ENCODE peak calls at places on chromosomes 7 and 10, in seven cellular contexts. One of them, this sample, is unnamed.

GRCh38 chr10:44860811-44861751 is 50.1 kb upstream of the TMEM72 start:
- DNase-seq in HFFc6: peak
- DNase-seq in WTC11: no peak
- DNase-seq in GM12865: no peak
- DNase-seq in GM13976: no peak
- DNase-seq in transverse colon: no peak
- DNase-seq in mammary epithelial cell: no peak
- DNase-seq in this sample: no peak

GRCh38 chr10:124728071-124728829 is 15.9 kb downstream of the FAM53B start:
- DNase-seq in WTC11: no peak
- DNase-seq in mammary epithelial cell: no peak
- DNase-seq in GM13976: no peak
- DNase-seq in GM12865: peak
- DNase-seq in HFFc6: no peak
- DNase-seq in transverse colon: peak
- DNase-seq in this sample: no peak

GRCh38 chr7:31101544-31101943 is 49.4 kb downstream of the ADCYAP1R1 start:
- DNase-seq in transverse colon: no peak
- DNase-seq in GM13976: peak
- DNase-seq in mammary epithelial cell: no peak
- DNase-seq in HFFc6: no peak
- DNase-seq in GM12865: no peak
- DNase-seq in WTC11: no peak
- DNase-seq in this sample: no peak

GRCh38 chr7:127943541-127944521 is 87.4 kb downstream of the LRRC4 start:
- DNase-seq in transverse colon: no peak
- DNase-seq in WTC11: no peak
- DNase-seq in GM13976: no peak
- DNase-seq in HFFc6: no peak
- DNase-seq in mammary epithelial cell: no peak
- DNase-seq in GM12865: no peak
- DNase-seq in this sample: no peak

GRCh38 chr10:33331020-33331557 is 3.4 kb downstream of the NRP1 start:
- DNase-seq in GM13976: no peak
- DNase-seq in mammary epithelial cell: no peak
- DNase-seq in WTC11: no peak
- DNase-seq in transverse colon: no peak
- DNase-seq in HFFc6: no peak
- DNase-seq in GM12865: no peak
- DNase-seq in this sample: no peak

GRCh38 chr7:94344826-94345225 is 49.9 kb upstream of the COL1A2 start:
- DNase-seq in GM12865: no peak
- DNase-seq in WTC11: no peak
- DNase-seq in HFFc6: peak
- DNase-seq in transverse colon: no peak
- DNase-seq in GM13976: no peak
- DNase-seq in mammary epithelial cell: peak
- DNase-seq in this sample: no peak

GRCh38 chr10:84424731-84425165 is 96.4 kb downstream of the CCSER2 start:
- DNase-seq in HFFc6: peak
- DNase-seq in GM12865: no peak
- DNase-seq in GM13976: no peak
- DNase-seq in WTC11: peak
- DNase-seq in mammary epithelial cell: peak
- DNase-seq in transverse colon: peak
- DNase-seq in this sample: no peak

GRCh38 chr10:119341236-119342016 is 134.1 kb downstream of the GRK5 start:
- DNase-seq in GM13976: no peak
- DNase-seq in HFFc6: peak
- DNase-seq in mammary epithelial cell: peak
- DNase-seq in transverse colon: no peak
- DNase-seq in WTC11: no peak
- DNase-seq in GM12865: peak
- DNase-seq in this sample: peak

GRCh38 chr7:137820677-137821420 is 25.9 kb downstream of the DGKI start:
- DNase-seq in HFFc6: peak
- DNase-seq in mammary epithelial cell: no peak
- DNase-seq in GM12865: peak
- DNase-seq in GM13976: peak
- DNase-seq in transverse colon: no peak
- DNase-seq in WTC11: peak
- DNase-seq in this sample: peak

GRCh38 chr7:65812281-65812680 is 60.6 kb upstream of the VKORC1L1 start:
- DNase-seq in GM13976: no peak
- DNase-seq in HFFc6: no peak
- DNase-seq in transverse colon: no peak
- DNase-seq in WTC11: no peak
- DNase-seq in mammary epithelial cell: no peak
- DNase-seq in GM12865: no peak
- DNase-seq in this sample: no peak

GRCh38 chr7:716212-716611 is 10.3 kb upstream of the DNAAF5 start:
- DNase-seq in HFFc6: no peak
- DNase-seq in transverse colon: no peak
- DNase-seq in WTC11: no peak
- DNase-seq in mammary epithelial cell: no peak
- DNase-seq in GM12865: no peak
- DNase-seq in GM13976: no peak
- DNase-seq in this sample: no peak

GRCh38 chr7:69615696-69616095 is 17.4 kb downstream of the AUTS2 start:
- DNase-seq in transverse colon: no peak
- DNase-seq in WTC11: no peak
- DNase-seq in mammary epithelial cell: no peak
- DNase-seq in GM12865: no peak
- DNase-seq in HFFc6: no peak
- DNase-seq in GM13976: no peak
- DNase-seq in this sample: no peak

GRCh38 chr7:19442016-19442785 is 266.6 kb downstream of the POLR1F start:
- DNase-seq in mammary epithelial cell: peak
- DNase-seq in HFFc6: peak
- DNase-seq in WTC11: peak
- DNase-seq in GM13976: peak
- DNase-seq in GM12865: peak
- DNase-seq in transverse colon: no peak
- DNase-seq in this sample: peak

GRCh38 chr7:98314469-98314868 is 33.0 kb downstream of the BRI3 start:
- DNase-seq in GM12865: peak
- DNase-seq in mammary epithelial cell: no peak
- DNase-seq in GM13976: peak
- DNase-seq in WTC11: no peak
- DNase-seq in HFFc6: no peak
- DNase-seq in transverse colon: no peak
- DNase-seq in this sample: peak

GRCh38 chr7:54967384-54967783 is 51.4 kb upstream of the EGFR start:
- DNase-seq in GM12865: no peak
- DNase-seq in GM13976: no peak
- DNase-seq in transverse colon: no peak
- DNase-seq in mammary epithelial cell: peak
- DNase-seq in WTC11: no peak
- DNase-seq in HFFc6: no peak
- DNase-seq in this sample: no peak

GRCh38 chr10:84493951-84494848 is 165.8 kb downstream of the CCSER2 start:
- DNase-seq in GM12865: no peak
- DNase-seq in mammary epithelial cell: peak
- DNase-seq in WTC11: no peak
- DNase-seq in transverse colon: no peak
- DNase-seq in HFFc6: peak
- DNase-seq in GM13976: no peak
- DNase-seq in this sample: no peak

GRCh38 chr10:116597543-116597942 is 6.8 kb downstream of the PNLIPRP1 start:
- DNase-seq in HFFc6: no peak
- DNase-seq in GM13976: no peak
- DNase-seq in mammary epithelial cell: no peak
- DNase-seq in transverse colon: no peak
- DNase-seq in WTC11: no peak
- DNase-seq in GM12865: no peak
- DNase-seq in this sample: no peak

GRCh38 chr10:60759181-60759580 is 19.1 kb upstream of the CDK1 start:
- DNase-seq in HFFc6: no peak
- DNase-seq in transverse colon: no peak
- DNase-seq in mammary epithelial cell: no peak
- DNase-seq in GM12865: no peak
- DNase-seq in GM13976: no peak
- DNase-seq in WTC11: peak
- DNase-seq in this sample: no peak

GRCh38 chr10:6624392-6624791 is 44.3 kb upstream of the PRKCQ start:
- DNase-seq in mammary epithelial cell: no peak
- DNase-seq in GM13976: no peak
- DNase-seq in GM12865: no peak
- DNase-seq in WTC11: no peak
- DNase-seq in transverse colon: no peak
- DNase-seq in HFFc6: no peak
- DNase-seq in this sample: no peak

GRCh38 chr7:129089521-129090212 is 34.8 kb upstream of the TNPO3 start:
- DNase-seq in mammary epithelial cell: no peak
- DNase-seq in HFFc6: no peak
- DNase-seq in WTC11: no peak
- DNase-seq in GM13976: peak
- DNase-seq in GM12865: peak
- DNase-seq in transverse colon: no peak
- DNase-seq in this sample: peak

GRCh38 chr7:28038175-28038855 is 142.3 kb downstream of the JAZF1 start:
- DNase-seq in GM12865: no peak
- DNase-seq in mammary epithelial cell: no peak
- DNase-seq in GM13976: no peak
- DNase-seq in WTC11: no peak
- DNase-seq in transverse colon: no peak
- DNase-seq in HFFc6: no peak
- DNase-seq in this sample: no peak

GRCh38 chr10:19488592-19489280 is 327.5 kb upstream of the PLXDC2 start:
- DNase-seq in transverse colon: peak
- DNase-seq in HFFc6: no peak
- DNase-seq in mammary epithelial cell: no peak
- DNase-seq in GM13976: no peak
- DNase-seq in WTC11: peak
- DNase-seq in GM12865: no peak
- DNase-seq in this sample: no peak

DNA sequence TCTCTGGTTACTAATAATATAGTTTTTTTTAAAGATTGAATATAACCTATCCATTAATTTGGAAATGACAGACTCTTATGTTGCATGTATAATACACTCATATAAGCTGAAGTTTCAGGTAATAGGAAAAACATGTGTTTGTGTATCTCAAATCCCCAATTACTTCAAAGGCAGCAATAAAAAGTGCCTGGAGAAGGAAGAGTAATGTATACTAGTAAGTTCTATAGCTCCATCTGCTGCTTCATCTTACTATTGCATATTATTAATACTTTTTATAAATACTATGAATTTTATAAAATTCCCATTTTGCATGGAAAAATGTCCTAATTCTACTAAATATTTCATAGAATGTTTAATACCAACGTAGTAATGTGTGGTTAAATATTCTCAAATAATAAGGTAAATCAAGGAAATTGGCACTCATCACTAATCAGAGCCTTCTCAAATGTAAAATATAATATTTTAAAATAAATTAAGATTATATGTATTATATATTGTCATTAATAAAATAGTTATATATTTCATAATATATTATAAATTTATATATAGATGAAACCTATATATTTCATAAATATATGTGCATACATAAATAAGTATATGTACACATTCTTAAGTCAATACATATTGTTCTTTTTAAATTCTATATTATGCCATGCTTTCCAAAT is 311.9 kb downstream of the HGF start:
- DNase-seq in transverse colon: no peak
- DNase-seq in mammary epithelial cell: no peak
- DNase-seq in WTC11: no peak
- DNase-seq in HFFc6: peak
- DNase-seq in GM13976: no peak
- DNase-seq in GM12865: no peak
- DNase-seq in this sample: no peak
- TF ChIP-seq CTCF in transverse colon: peak
- TF ChIP-seq CTCF in mammary epithelial cell: peak
- TF ChIP-seq CTCF in WTC11: no peak
- TF ChIP-seq CTCF in HFFc6: peak
- TF ChIP-seq CTCF in GM13976: no peak
- TF ChIP-seq CTCF in GM12865: no peak
- TF ChIP-seq CTCF in this sample: no peak

GRCh38 chr10:12252882-12253546 is 57.0 kb downstream of the CDC123 start:
- DNase-seq in WTC11: peak
- DNase-seq in mammary epithelial cell: no peak
- DNase-seq in GM12865: peak
- DNase-seq in HFFc6: no peak
- DNase-seq in GM13976: peak
- DNase-seq in transverse colon: peak
- DNase-seq in this sample: peak
- TF ChIP-seq CTCF in WTC11: no peak
- TF ChIP-seq CTCF in mammary epithelial cell: peak
- TF ChIP-seq CTCF in GM12865: peak
- TF ChIP-seq CTCF in HFFc6: peak
- TF ChIP-seq CTCF in GM13976: peak
- TF ChIP-seq CTCF in transverse colon: peak
- TF ChIP-seq CTCF in this sample: peak

GRCh38 chr7:139731802-139732470 is 45.9 kb downstream of the HIPK2 start:
- DNase-seq in WTC11: no peak
- DNase-seq in GM12865: no peak
- DNase-seq in GM13976: no peak
- DNase-seq in mammary epithelial cell: peak
- DNase-seq in transverse colon: peak
- DNase-seq in HFFc6: peak
- DNase-seq in this sample: no peak

GRCh38 chr7:139733751-139734150 is 44.0 kb downstream of the HIPK2 start:
- DNase-seq in mammary epithelial cell: no peak
- DNase-seq in GM13976: no peak
- DNase-seq in HFFc6: no peak
- DNase-seq in WTC11: no peak
- DNase-seq in transverse colon: no peak
- DNase-seq in GM12865: no peak
- DNase-seq in this sample: no peak

GRCh38 chr7:139732471-139733167 is 45.2 kb downstream of the HIPK2 start:
- DNase-seq in WTC11: no peak
- DNase-seq in mammary epithelial cell: no peak
- DNase-seq in GM12865: no peak
- DNase-seq in transverse colon: no peak
- DNase-seq in GM13976: no peak
- DNase-seq in HFFc6: no peak
- DNase-seq in this sample: no peak

GRCh38 chr7:139728203-139728602 is 49.6 kb downstream of the HIPK2 start:
- DNase-seq in HFFc6: no peak
- DNase-seq in mammary epithelial cell: no peak
- DNase-seq in WTC11: no peak
- DNase-seq in GM13976: no peak
- DNase-seq in transverse colon: peak
- DNase-seq in GM12865: no peak
- DNase-seq in this sample: no peak

GRCh38 chr7:139730746-139731612 is 46.8 kb downstream of the HIPK2 start:
- DNase-seq in mammary epithelial cell: no peak
- DNase-seq in GM13976: no peak
- DNase-seq in transverse colon: peak
- DNase-seq in HFFc6: no peak
- DNase-seq in GM12865: peak
- DNase-seq in WTC11: no peak
- DNase-seq in this sample: no peak
- TF ChIP-seq CTCF in mammary epithelial cell: no peak
- TF ChIP-seq CTCF in GM13976: no peak
- TF ChIP-seq CTCF in transverse colon: no peak
- TF ChIP-seq CTCF in HFFc6: no peak
- TF ChIP-seq CTCF in GM12865: no peak
- TF ChIP-seq CTCF in WTC11: no peak
- TF ChIP-seq CTCF in this sample: no peak

GRCh38 chr10:46223064-46223480 is 63.7 kb upstream of the ANTXRL start:
- DNase-seq in GM12865: peak
- DNase-seq in transverse colon: no peak
- DNase-seq in GM13976: no peak
- DNase-seq in mammary epithelial cell: no peak
- DNase-seq in WTC11: no peak
- DNase-seq in HFFc6: no peak
- DNase-seq in this sample: no peak
- TF ChIP-seq CTCF in GM12865: peak
- TF ChIP-seq CTCF in transverse colon: no peak
- TF ChIP-seq CTCF in GM13976: no peak
- TF ChIP-seq CTCF in mammary epithelial cell: no peak
- TF ChIP-seq CTCF in WTC11: no peak
- TF ChIP-seq CTCF in HFFc6: peak
- TF ChIP-seq CTCF in this sample: peak

This sample was measured in GM13977.